ENCODE peak calls at places on chromosome 21, in six cellular contexts. Z is NCI-H345; A is COR-L47; I is A549; N is T follicular helper cell; O is CD8-positive, alpha-beta T cell. C is an unnamed sample.

GRCh38 chr21:32240708-32241433 is 38.0 kb downstream of the MIS18A start:
- DNase-seq in O (no peak), Z (no peak), I (no peak), A (no peak), N (no peak), C (no peak)

GRCh38 chr21:34844924-34845238 is 176.1 kb downstream of the CLIC6 start:
- DNase-seq in N (no peak), O (no peak), A (peak), I (no peak), Z (peak), C (no peak)

GRCh38 chr21:21101911-21102310 is 103.7 kb downstream of the NCAM2 start:
- DNase-seq in I (no peak), A (peak), O (no peak), Z (peak), N (no peak), C (peak)

GRCh38 chr21:14545906-14546480 is at the start of gene SAMSN1:
- DNase-seq in O (peak), Z (no peak), I (no peak), A (no peak), N (peak), C (no peak)

GRCh38 chr21:44444286-44444931 is 10.9 kb upstream of the LRRC3 start:
- DNase-seq in A (no peak), I (no peak), Z (no peak), O (no peak), N (no peak), C (peak)

GRCh38 chr21:15057290-15057689 is 7.5 kb downstream of the NRIP1 start:
- DNase-seq in Z (no peak), I (no peak), N (no peak), O (no peak), A (no peak), C (no peak)

GRCh38 chr21:31658053-31658452 is 1.4 kb upstream of the SOD1 start:
- DNase-seq in Z (no peak), A (no peak), O (no peak), N (no peak), I (no peak), C (no peak)

GRCh38 chr21:29953690-29954089 is 13.9 kb upstream of the GRIK1 start:
- DNase-seq in Z (no peak), A (no peak), N (no peak), I (no peak), O (no peak), C (no peak)

GRCh38 chr21:36710729-36711048 is 11.8 kb downstream of the SIM2 start:
- DNase-seq in Z (no peak), A (no peak), N (no peak), I (no peak), O (no peak), C (no peak)

GRCh38 chr21:34085129-34085528 is 11.8 kb downstream of the MRPS6 start:
- DNase-seq in Z (no peak), O (no peak), A (no peak), I (no peak), N (no peak), C (no peak)

GRCh38 chr21:40618216-40618615 is 228.7 kb downstream of the DSCAM start:
- DNase-seq in A (no peak), O (no peak), Z (no peak), N (no peak), I (no peak), C (no peak)

GRCh38 chr21:25561668-25562641 is 45.3 kb downstream of the MRPL39 start:
- DNase-seq in N (peak), O (no peak), Z (no peak), I (peak), A (no peak), C (peak)

GRCh38 chr21:32364387-32364786 is 28.4 kb downstream of the URB1 start:
- DNase-seq in O (no peak), N (no peak), Z (no peak), A (no peak), I (no peak), C (no peak)

GRCh38 chr21:38027901-38028300 is 111.6 kb upstream of the KCNJ6 start:
- DNase-seq in Z (no peak), N (no peak), I (peak), O (no peak), A (no peak), C (no peak)

GRCh38 chr21:14613496-14613895 is 67.4 kb upstream of the SAMSN1 start:
- DNase-seq in Z (no peak), A (no peak), O (no peak), N (no peak), I (no peak), C (no peak)

GRCh38 chr21:45981154-45981606 is 390 bp upstream of the COL6A1 start:
- DNase-seq in N (peak), I (peak), Z (peak), O (no peak), A (no peak), C (no peak)

GRCh38 chr21:37074546-37074945 is 1.5 kb downstream of the TTC3 start:
- DNase-seq in N (no peak), I (no peak), Z (no peak), A (no peak), O (no peak), C (no peak)

GRCh38 chr21:26946744-26947446 is 20.0 kb downstream of the ADAMTS5 start:
- DNase-seq in N (no peak), A (no peak), O (no peak), Z (no peak), I (no peak), C (no peak)

GRCh38 chr21:29296452-29296851 is 2.3 kb upstream of the BACH1 start:
- DNase-seq in A (no peak), I (no peak), O (no peak), N (no peak), Z (no peak), C (no peak)

GRCh38 chr21:39661740-39662139 is 49.0 kb downstream of the B3GALT5 start:
- DNase-seq in Z (no peak), A (no peak), I (no peak), N (no peak), O (no peak), C (no peak)

GRCh38 chr21:20943476-20944085 is 54.6 kb upstream of the NCAM2 start:
- DNase-seq in Z (no peak), I (no peak), O (no peak), A (no peak), N (no peak), C (no peak)

GRCh38 chr21:32826317-32827167 is 55.0 kb upstream of the PAXBP1 start:
- DNase-seq in Z (peak), I (peak), A (peak), O (no peak), N (peak), C (no peak)

GRCh38 chr21:32917392-32918135 is 108.2 kb upstream of the OLIG2 start:
- DNase-seq in A (no peak), N (no peak), I (no peak), O (no peak), Z (no peak), C (no peak)

GRCh38 chr21:15935530-15935929 is 205.7 kb downstream of the USP25 start:
- DNase-seq in O (no peak), Z (no peak), I (no peak), N (no peak), A (no peak), C (no peak)

GRCh38 chr21:37407719-37408455 is 41.3 kb downstream of the DYRK1A start:
- DNase-seq in A (no peak), N (no peak), I (no peak), O (no peak), Z (no peak), C (no peak)